ENCODE peak calls at places on chromosomes 11 and 22, in eight cellular contexts. One of them, this sample, is unnamed.

GRCh38 chr11:5625281-5625680 is 480 bp downstream of the TRIM34 start:
- DNase-seq in astrocyte of the spinal cord: no peak
- DNase-seq in transverse colon: no peak
- DNase-seq in HCT116: no peak
- DNase-seq in NCI-H1092 treated with DMSO at 0.1 percent for 48 hours: no peak
- DNase-seq in T-cell: no peak
- DNase-seq in activated CD4-positive, alpha-beta memory T cell treated with anti-CD3 and anti-CD28 coated beads, Interleukin-2, amount 10 ng/mL, durations not matched to agents 7 days and 5 days: no peak
- DNase-seq in LoVo: no peak
- DNase-seq in this sample: peak

GRCh38 chr11:119755351-119756071 is 26.5 kb upstream of the NECTIN1 start:
- DNase-seq in astrocyte of the spinal cord: no peak
- DNase-seq in transverse colon: no peak
- DNase-seq in HCT116: no peak
- DNase-seq in NCI-H1092 treated with DMSO at 0.1 percent for 48 hours: no peak
- DNase-seq in T-cell: no peak
- DNase-seq in activated CD4-positive, alpha-beta memory T cell treated with anti-CD3 and anti-CD28 coated beads, Interleukin-2, amount 10 ng/mL, durations not matched to agents 7 days and 5 days: no peak
- DNase-seq in LoVo: no peak
- DNase-seq in this sample: no peak

GRCh38 chr11:57288771-57289579 is 35.8 kb downstream of the TNKS1BP1 start:
- DNase-seq in astrocyte of the spinal cord: peak
- DNase-seq in transverse colon: no peak
- DNase-seq in HCT116: no peak
- DNase-seq in NCI-H1092 treated with DMSO at 0.1 percent for 48 hours: peak
- DNase-seq in T-cell: no peak
- DNase-seq in activated CD4-positive, alpha-beta memory T cell treated with anti-CD3 and anti-CD28 coated beads, Interleukin-2, amount 10 ng/mL, durations not matched to agents 7 days and 5 days: no peak
- DNase-seq in LoVo: no peak
- DNase-seq in this sample: peak

GRCh38 chr11:90846628-90847027 is 623.8 kb upstream of the CHORDC1 start:
- DNase-seq in astrocyte of the spinal cord: no peak
- DNase-seq in transverse colon: no peak
- DNase-seq in HCT116: no peak
- DNase-seq in NCI-H1092 treated with DMSO at 0.1 percent for 48 hours: no peak
- DNase-seq in T-cell: no peak
- DNase-seq in activated CD4-positive, alpha-beta memory T cell treated with anti-CD3 and anti-CD28 coated beads, Interleukin-2, amount 10 ng/mL, durations not matched to agents 7 days and 5 days: no peak
- DNase-seq in LoVo: no peak
- DNase-seq in this sample: no peak

GRCh38 chr22:37588540-37589215 is 8.8 kb upstream of the LGALS2 start:
- DNase-seq in astrocyte of the spinal cord: no peak
- DNase-seq in transverse colon: peak
- DNase-seq in HCT116: no peak
- DNase-seq in NCI-H1092 treated with DMSO at 0.1 percent for 48 hours: no peak
- DNase-seq in T-cell: no peak
- DNase-seq in activated CD4-positive, alpha-beta memory T cell treated with anti-CD3 and anti-CD28 coated beads, Interleukin-2, amount 10 ng/mL, durations not matched to agents 7 days and 5 days: no peak
- DNase-seq in LoVo: no peak
- DNase-seq in this sample: no peak

GRCh38 chr11:122319842-122320555 is 204.0 kb upstream of the BLID start:
- DNase-seq in astrocyte of the spinal cord: no peak
- DNase-seq in transverse colon: no peak
- DNase-seq in HCT116: no peak
- DNase-seq in NCI-H1092 treated with DMSO at 0.1 percent for 48 hours: no peak
- DNase-seq in T-cell: no peak
- DNase-seq in activated CD4-positive, alpha-beta memory T cell treated with anti-CD3 and anti-CD28 coated beads, Interleukin-2, amount 10 ng/mL, durations not matched to agents 7 days and 5 days: no peak
- DNase-seq in LoVo: no peak
- DNase-seq in this sample: no peak

GRCh38 chr11:68927280-68928107 is 23.8 kb downstream of the IGHMBP2 start:
- DNase-seq in astrocyte of the spinal cord: no peak
- DNase-seq in transverse colon: peak
- DNase-seq in HCT116: no peak
- DNase-seq in NCI-H1092 treated with DMSO at 0.1 percent for 48 hours: no peak
- DNase-seq in T-cell: no peak
- DNase-seq in activated CD4-positive, alpha-beta memory T cell treated with anti-CD3 and anti-CD28 coated beads, Interleukin-2, amount 10 ng/mL, durations not matched to agents 7 days and 5 days: no peak
- DNase-seq in LoVo: no peak
- DNase-seq in this sample: peak

GRCh38 chr11:77374611-77375031 is 73.1 kb upstream of the GDPD4 start:
- DNase-seq in astrocyte of the spinal cord: peak
- DNase-seq in transverse colon: peak
- DNase-seq in HCT116: no peak
- DNase-seq in NCI-H1092 treated with DMSO at 0.1 percent for 48 hours: no peak
- DNase-seq in T-cell: no peak
- DNase-seq in activated CD4-positive, alpha-beta memory T cell treated with anti-CD3 and anti-CD28 coated beads, Interleukin-2, amount 10 ng/mL, durations not matched to agents 7 days and 5 days: no peak
- DNase-seq in LoVo: no peak
- DNase-seq in this sample: no peak

GRCh38 chr11:110162216-110162615 is 69.0 kb downstream of the ZC3H12C start:
- DNase-seq in astrocyte of the spinal cord: no peak
- DNase-seq in transverse colon: no peak
- DNase-seq in HCT116: no peak
- DNase-seq in NCI-H1092 treated with DMSO at 0.1 percent for 48 hours: no peak
- DNase-seq in T-cell: no peak
- DNase-seq in activated CD4-positive, alpha-beta memory T cell treated with anti-CD3 and anti-CD28 coated beads, Interleukin-2, amount 10 ng/mL, durations not matched to agents 7 days and 5 days: no peak
- DNase-seq in LoVo: no peak
- DNase-seq in this sample: no peak

GRCh38 chr11:75240381-75241035 is at the start of gene TPBGL:
- DNase-seq in astrocyte of the spinal cord: no peak
- DNase-seq in transverse colon: no peak
- DNase-seq in HCT116: no peak
- DNase-seq in NCI-H1092 treated with DMSO at 0.1 percent for 48 hours: peak
- DNase-seq in T-cell: no peak
- DNase-seq in activated CD4-positive, alpha-beta memory T cell treated with anti-CD3 and anti-CD28 coated beads, Interleukin-2, amount 10 ng/mL, durations not matched to agents 7 days and 5 days: peak
- DNase-seq in LoVo: no peak
- DNase-seq in this sample: no peak

GRCh38 chr11:61532136-61533038 is 23.8 kb downstream of the LRRC10B start:
- DNase-seq in astrocyte of the spinal cord: no peak
- DNase-seq in transverse colon: peak
- DNase-seq in HCT116: no peak
- DNase-seq in NCI-H1092 treated with DMSO at 0.1 percent for 48 hours: peak
- DNase-seq in T-cell: no peak
- DNase-seq in activated CD4-positive, alpha-beta memory T cell treated with anti-CD3 and anti-CD28 coated beads, Interleukin-2, amount 10 ng/mL, durations not matched to agents 7 days and 5 days: peak
- DNase-seq in LoVo: peak
- DNase-seq in this sample: peak

GRCh38 chr11:57072640-57073039 is 83.9 kb downstream of the OR5AK2 start:
- DNase-seq in astrocyte of the spinal cord: peak
- DNase-seq in transverse colon: no peak
- DNase-seq in HCT116: peak
- DNase-seq in NCI-H1092 treated with DMSO at 0.1 percent for 48 hours: no peak
- DNase-seq in T-cell: no peak
- DNase-seq in activated CD4-positive, alpha-beta memory T cell treated with anti-CD3 and anti-CD28 coated beads, Interleukin-2, amount 10 ng/mL, durations not matched to agents 7 days and 5 days: no peak
- DNase-seq in LoVo: peak
- DNase-seq in this sample: peak

GRCh38 chr11:75152090-75152489 is 1.2 kb downstream of the SLCO2B1 start:
- DNase-seq in astrocyte of the spinal cord: no peak
- DNase-seq in transverse colon: no peak
- DNase-seq in HCT116: no peak
- DNase-seq in NCI-H1092 treated with DMSO at 0.1 percent for 48 hours: no peak
- DNase-seq in T-cell: no peak
- DNase-seq in activated CD4-positive, alpha-beta memory T cell treated with anti-CD3 and anti-CD28 coated beads, Interleukin-2, amount 10 ng/mL, durations not matched to agents 7 days and 5 days: no peak
- DNase-seq in LoVo: no peak
- DNase-seq in this sample: no peak

GRCh38 chr11:47014097-47014496 is 77.5 kb downstream of the CSTPP1 start:
- DNase-seq in astrocyte of the spinal cord: no peak
- DNase-seq in transverse colon: no peak
- DNase-seq in HCT116: no peak
- DNase-seq in NCI-H1092 treated with DMSO at 0.1 percent for 48 hours: no peak
- DNase-seq in T-cell: no peak
- DNase-seq in activated CD4-positive, alpha-beta memory T cell treated with anti-CD3 and anti-CD28 coated beads, Interleukin-2, amount 10 ng/mL, durations not matched to agents 7 days and 5 days: no peak
- DNase-seq in LoVo: no peak
- DNase-seq in this sample: no peak

GRCh38 chr22:25489947-25490346 is 74.5 kb upstream of the GRK3 start:
- DNase-seq in astrocyte of the spinal cord: no peak
- DNase-seq in transverse colon: no peak
- DNase-seq in HCT116: no peak
- DNase-seq in NCI-H1092 treated with DMSO at 0.1 percent for 48 hours: no peak
- DNase-seq in T-cell: no peak
- DNase-seq in activated CD4-positive, alpha-beta memory T cell treated with anti-CD3 and anti-CD28 coated beads, Interleukin-2, amount 10 ng/mL, durations not matched to agents 7 days and 5 days: no peak
- DNase-seq in LoVo: no peak
- DNase-seq in this sample: no peak

This sample was measured in dermis blood vessel endothelial cell.